ENCODE peak calls at places on chromosomes 1 and 21, in five cellular contexts. R, C, P, U and B are unnamed samples. For H3K4me1 and H3K9me3, the result is how much of the 10 kb centered on the place peaks cover.

GRCh38 chr1:215899901-215900300 is 332.8 kb downstream of the KCTD3 start:
- DNase-seq in R (no peak), C (no peak), P (no peak), U (no peak), B (no peak)

GRCh38 chr1:234322979-234323378 is 50.3 kb upstream of the COA6 start:
- DNase-seq in R (peak), C (peak), P (peak), U (peak), B (peak)

GRCh38 chr1:43172532-43172972 is 422 bp downstream of the CFAP57 start:
- DNase-seq in R (peak), C (peak), P (peak), U (peak), B (peak)

GRCh38 chr1:208047476-208047934 is 136.6 kb upstream of the CD34 start:
- DNase-seq in R (no peak), C (peak), P (no peak), U (no peak), B (peak)

GRCh38 chr1:202207292-202207691 is 13.7 kb downstream of the LGR6 start:
- DNase-seq in R (no peak), C (peak), P (no peak), U (no peak), B (no peak)

GRCh38 chr1:18907914-18908845 is 5.8 kb upstream of the ALDH4A1 start:
- DNase-seq in R (no peak), C (no peak), P (peak), U (no peak), B (no peak)

GRCh38 chr1:155050560-155051341 is at the start of gene ADAM15:
- DNase-seq in R (peak), C (peak), P (peak), U (peak), B (peak)

GRCh38 chr21:36263797-36264196 is 56.2 kb upstream of the MORC3 start:
- DNase-seq in R (no peak), C (no peak), P (no peak), U (no peak), B (no peak)

GRCh38 chr1:152049291-152050073 is 12.7 kb upstream of the S100A11 start:
- DNase-seq in R (no peak), C (peak), P (no peak), U (no peak), B (no peak)

GRCh38 chr1:93621246-93621645 is 60.4 kb downstream of the BCAR3 start:
- DNase-seq in R (no peak), C (no peak), P (no peak), U (no peak), B (no peak)

GRCh38 chr1:199135901-199136300 is 497.1 kb downstream of the PTPRC start:
- DNase-seq in R (no peak), C (no peak), P (no peak), U (no peak), B (no peak)
- H3K4me1 ChIP-seq in R (under half), C (under half), P (under half), U (under half), B (under half)

DNA sequence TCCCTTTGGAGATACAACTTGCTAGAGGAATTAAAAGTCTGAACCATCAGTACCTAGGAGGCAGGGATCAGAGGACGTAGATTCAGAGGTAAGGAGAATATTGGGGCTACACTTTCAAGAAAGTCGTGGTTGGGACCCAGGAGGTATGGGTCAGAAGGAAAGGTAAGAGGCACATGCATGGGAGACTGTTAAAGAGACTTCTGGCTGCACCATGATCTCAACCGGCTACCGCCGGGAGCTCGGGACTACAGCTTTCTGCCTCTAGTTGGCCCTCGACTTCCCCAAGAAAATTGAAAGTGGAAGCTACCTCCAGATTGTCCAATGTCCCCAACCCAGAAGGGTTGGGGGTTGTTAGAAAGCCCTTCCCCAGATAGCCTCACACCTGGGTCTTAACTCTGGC is 355.7 kb upstream of the TMPRSS15 start:
- DNase-seq in R (no peak), C (no peak), P (no peak), U (no peak), B (no peak)
- H3K4me3 ChIP-seq in R (no peak), C (no peak), P (peak), U (no peak), B (no peak)

DNA sequence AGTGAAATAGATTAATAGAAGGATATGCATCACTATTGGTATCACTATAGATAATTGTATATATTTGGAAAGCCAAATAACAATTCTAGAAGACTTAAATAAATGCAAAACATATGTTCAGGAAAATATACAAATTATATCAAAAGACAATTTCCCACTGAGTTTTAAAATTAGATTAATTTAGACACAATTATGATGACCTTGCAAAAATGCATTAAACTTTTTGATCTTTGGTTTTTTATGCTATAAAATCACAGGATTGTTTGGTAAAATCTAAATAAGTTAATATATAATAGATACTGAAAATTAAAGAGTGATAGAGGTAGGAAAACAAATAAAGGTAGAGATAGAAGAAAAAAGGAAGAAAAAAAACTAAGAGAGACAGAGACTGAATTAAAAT is 2027.7 kb downstream of the MRPL39 start:
- DNase-seq in R (no peak), C (no peak), P (no peak), U (no peak), B (no peak)
- H3K9me3 ChIP-seq in R (under half), C (under half), P (under half), U (under half), B (under half)

GRCh38 chr1:70205076-70205436 is 323 bp downstream of the LRRC40 start:
- DNase-seq in R (no peak), C (peak), P (no peak), U (no peak), B (no peak)

GRCh38 chr1:70205437-70206118 is at the start of gene LRRC40:
- DNase-seq in R (peak), C (peak), P (peak), U (peak), B (peak)

GRCh38 chr1:70208292-70208691 is 2.9 kb upstream of the LRRC40 start:
- DNase-seq in R (no peak), C (no peak), P (no peak), U (no peak), B (no peak)

GRCh38 chr1:70204578-70204977 is 801 bp downstream of the LRRC40 start:
- DNase-seq in R (no peak), C (peak), P (no peak), U (no peak), B (no peak)

GRCh38 chr1:70207492-70207891 is 2.1 kb upstream of the LRRC40 start:
- DNase-seq in R (no peak), C (no peak), P (no peak), U (no peak), B (no peak)
- H3K4me1 ChIP-seq in R (under half), C (half or more), P (under half), U (under half), B (under half)

DNA sequence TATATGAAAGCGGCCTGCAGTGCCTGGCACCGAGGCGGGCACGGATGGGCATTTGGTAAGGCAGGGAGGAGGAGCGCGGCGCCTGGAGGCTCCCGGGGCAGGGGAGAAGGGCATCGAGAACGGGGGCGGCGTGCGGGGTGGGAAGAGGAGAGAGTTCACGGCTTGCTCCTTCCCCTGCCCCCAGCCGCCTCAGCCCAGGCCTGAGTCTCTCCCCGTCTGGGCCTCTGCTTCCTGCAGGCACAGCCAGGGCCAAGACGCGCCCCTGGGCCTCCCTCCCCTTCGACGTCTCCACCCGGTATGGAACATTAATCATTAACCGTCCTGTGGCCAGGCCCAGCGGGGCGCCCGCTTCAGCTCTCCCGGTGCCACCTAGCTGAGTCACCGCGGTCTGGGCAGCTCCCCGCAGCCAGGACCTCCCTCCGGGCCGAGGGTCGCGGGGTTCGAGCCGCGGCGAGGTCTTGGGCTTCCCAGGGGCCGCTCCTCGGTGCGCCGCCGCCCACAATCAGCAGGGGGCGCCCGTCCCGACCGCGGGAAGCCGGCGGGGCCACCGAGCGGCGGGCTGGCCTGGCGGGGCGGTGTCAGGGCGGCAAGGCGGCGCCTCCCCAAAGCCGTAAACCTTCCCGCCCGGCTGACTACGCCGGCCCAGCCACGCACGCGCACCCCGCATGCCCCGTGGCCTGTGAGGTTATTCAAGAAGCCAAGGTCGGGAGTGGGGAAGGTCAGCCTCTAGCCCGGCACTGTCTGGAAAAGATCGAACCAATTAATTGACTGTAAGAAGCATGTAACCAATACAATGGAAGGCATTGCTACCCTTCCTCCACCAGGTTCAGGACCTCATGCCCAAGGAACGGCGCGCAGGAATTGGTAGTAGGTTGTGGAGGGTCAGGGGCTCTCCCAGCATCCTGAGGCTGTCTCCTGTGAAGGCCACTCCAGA is 23.4 kb upstream of the RD3 start:
- DNase-seq in R (peak), C (peak), P (peak), U (peak), B (peak)
- H3K4me3 ChIP-seq in R (no peak), C (peak), P (peak), U (no peak), B (peak)

DNA sequence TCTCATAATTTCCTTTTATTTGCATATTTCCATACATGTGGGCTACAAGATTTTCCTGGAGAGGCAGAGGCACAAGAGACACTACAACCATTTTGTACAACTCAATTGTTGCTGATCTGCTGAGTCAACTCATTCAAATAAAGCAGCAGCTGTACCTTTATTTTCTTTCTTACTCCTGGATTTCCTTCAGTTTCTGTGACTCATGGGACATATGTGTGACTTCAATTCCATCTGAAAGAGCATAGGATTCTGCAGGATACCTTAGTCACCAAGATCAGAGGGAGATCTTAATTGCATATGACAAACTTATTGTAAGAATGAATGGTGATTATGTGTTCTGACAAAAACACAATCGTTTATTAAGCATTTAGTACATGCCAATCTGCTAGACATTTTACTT is 2219.4 kb downstream of the NCAM2 start:
- DNase-seq in R (no peak), C (no peak), P (no peak), U (no peak), B (no peak)
- H3K9me3 ChIP-seq in R (under half), C (under half), P (under half), U (under half), B (under half)

DNA sequence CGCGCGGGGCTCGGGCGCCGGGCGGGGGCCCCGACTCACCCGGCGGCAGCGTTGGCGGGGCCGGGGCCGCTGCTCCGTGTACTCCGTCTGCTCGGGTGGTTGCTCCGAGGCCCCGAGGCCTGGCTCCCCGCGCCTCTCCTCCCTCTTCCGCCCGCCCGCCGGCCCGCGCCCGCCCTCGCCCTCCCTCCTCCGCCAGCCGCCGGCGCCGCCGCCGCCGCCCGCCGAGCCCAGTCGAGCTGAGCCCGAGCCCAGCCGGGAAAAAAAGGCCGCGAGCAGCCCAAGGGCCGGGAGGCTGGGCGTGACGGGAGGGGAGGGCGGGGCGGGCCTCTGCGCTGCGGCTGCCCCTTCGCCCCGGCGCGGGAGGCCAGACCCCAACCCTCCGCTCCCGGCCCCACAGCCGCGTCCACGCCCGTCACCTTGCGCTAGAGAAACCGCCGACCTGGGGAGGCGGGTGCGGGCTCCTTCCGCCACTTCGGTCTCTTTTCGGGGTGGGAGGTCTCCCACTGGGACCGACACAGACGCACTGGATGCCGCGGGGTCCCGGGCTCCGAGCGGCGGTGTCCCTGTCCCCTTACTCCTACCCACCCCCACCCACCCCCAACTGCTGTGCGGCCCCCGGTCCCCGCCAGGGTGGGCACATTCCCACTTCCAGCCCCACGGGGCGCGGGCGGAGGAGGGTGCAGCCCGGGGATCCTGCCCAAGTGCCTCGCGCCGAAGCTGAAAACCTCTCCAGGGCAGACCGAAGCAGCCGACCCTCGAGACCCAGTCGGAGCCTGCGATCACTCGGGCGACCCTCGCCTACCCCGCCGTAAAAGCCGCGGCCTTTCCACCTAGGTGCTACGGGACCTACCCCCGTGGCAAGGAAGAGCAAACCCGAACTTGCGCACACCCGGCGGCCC is at the start of gene CERS2:
- DNase-seq in R (peak), C (peak), P (peak), U (peak), B (peak)
- H3K4me1 ChIP-seq in R (under half), C (half or more), P (half or more), U (half or more), B (half or more)